ENCODE peak calls at places on chromosome 5, in seven cellular contexts. C is brain microvascular endothelial cell, H is fibroblast of pulmonary artery, O is choroid plexus epithelial cell, M is fibroblast of lung, P is foreskin fibroblast, V is heart left ventricle. U is an unnamed sample.

GRCh38 chr5:168413062-168413461 is 73.2 kb upstream of the RARS1 start:
- DNase-seq in C (no peak), H (no peak), O (no peak), M (no peak), P (no peak), V (no peak), U (no peak)

GRCh38 chr5:107400328-107400727 is 270.4 kb downstream of the EFNA5 start:
- DNase-seq in C (no peak), H (no peak), O (no peak), M (no peak), P (no peak), V (no peak), U (no peak)

GRCh38 chr5:178483620-178484019 is 106.6 kb downstream of the COL23A1 start:
- DNase-seq in C (no peak), H (no peak), O (no peak), M (no peak), P (no peak), V (no peak), U (no peak)

GRCh38 chr5:52392321-52392720 is 395.4 kb upstream of the ITGA1 start:
- DNase-seq in C (no peak), H (no peak), O (no peak), M (no peak), P (no peak), V (no peak), U (no peak)

GRCh38 chr5:82405618-82406199 is 127.6 kb upstream of the RPS23 start:
- DNase-seq in C (peak), H (peak), O (peak), M (peak), P (peak), V (no peak), U (no peak)

GRCh38 chr5:39225405-39226099 is 6.2 kb upstream of the FYB1 start:
- DNase-seq in C (no peak), H (no peak), O (no peak), M (no peak), P (no peak), V (no peak), U (no peak)

GRCh38 chr5:77560677-77561263 is 68.7 kb upstream of the WDR41 start:
- DNase-seq in C (peak), H (peak), O (peak), M (peak), P (peak), V (no peak), U (peak)

GRCh38 chr5:106732624-106733023 is 938.1 kb downstream of the EFNA5 start:
- DNase-seq in C (no peak), H (no peak), O (no peak), M (no peak), P (no peak), V (no peak), U (no peak)

GRCh38 chr5:31733365-31733764 is 94.4 kb downstream of the PDZD2 start:
- DNase-seq in C (no peak), H (no peak), O (no peak), M (no peak), P (no peak), V (no peak), U (no peak)

GRCh38 chr5:42953061-42953460 is 87.1 kb downstream of the ANXA2R start:
- DNase-seq in C (peak), H (peak), O (peak), M (peak), P (no peak), V (no peak), U (no peak)

GRCh38 chr5:6430418-6431028 is 18.1 kb upstream of the UBE2QL1 start:
- DNase-seq in C (no peak), H (no peak), O (no peak), M (no peak), P (no peak), V (peak), U (no peak)

GRCh38 chr5:168649306-168649705 is 70.1 kb upstream of the PANK3 start:
- DNase-seq in C (peak), H (no peak), O (no peak), M (peak), P (no peak), V (no peak), U (no peak)

GRCh38 chr5:89458330-89458656 is 575.3 kb upstream of the MEF2C start:
- DNase-seq in C (no peak), H (no peak), O (no peak), M (no peak), P (no peak), V (no peak), U (no peak)

GRCh38 chr5:126778675-126779403 is 1.9 kb downstream of the LMNB1 start:
- DNase-seq in C (no peak), H (no peak), O (peak), M (peak), P (no peak), V (no peak), U (no peak)

GRCh38 chr5:24177821-24178220 is 467.0 kb downstream of the CDH10 start:
- DNase-seq in C (no peak), H (no peak), O (no peak), M (peak), P (no peak), V (no peak), U (no peak)

GRCh38 chr5:74095871-74096270 is 469.9 kb downstream of the ARHGEF28 start:
- DNase-seq in C (no peak), H (peak), O (peak), M (peak), P (no peak), V (no peak), U (no peak)

GRCh38 chr5:79513519-79514390 is at the start of gene HOMER1:
- DNase-seq in C (peak), H (peak), O (peak), M (peak), P (peak), V (peak), U (no peak)

GRCh38 chr5:73998496-73998895 is 372.5 kb downstream of the ARHGEF28 start:
- DNase-seq in C (peak), H (peak), O (peak), M (peak), P (no peak), V (no peak), U (peak)

GRCh38 chr5:163838738-163839137 is 333.3 kb downstream of the MAT2B start:
- DNase-seq in C (no peak), H (no peak), O (no peak), M (peak), P (no peak), V (no peak), U (no peak)

DNA sequence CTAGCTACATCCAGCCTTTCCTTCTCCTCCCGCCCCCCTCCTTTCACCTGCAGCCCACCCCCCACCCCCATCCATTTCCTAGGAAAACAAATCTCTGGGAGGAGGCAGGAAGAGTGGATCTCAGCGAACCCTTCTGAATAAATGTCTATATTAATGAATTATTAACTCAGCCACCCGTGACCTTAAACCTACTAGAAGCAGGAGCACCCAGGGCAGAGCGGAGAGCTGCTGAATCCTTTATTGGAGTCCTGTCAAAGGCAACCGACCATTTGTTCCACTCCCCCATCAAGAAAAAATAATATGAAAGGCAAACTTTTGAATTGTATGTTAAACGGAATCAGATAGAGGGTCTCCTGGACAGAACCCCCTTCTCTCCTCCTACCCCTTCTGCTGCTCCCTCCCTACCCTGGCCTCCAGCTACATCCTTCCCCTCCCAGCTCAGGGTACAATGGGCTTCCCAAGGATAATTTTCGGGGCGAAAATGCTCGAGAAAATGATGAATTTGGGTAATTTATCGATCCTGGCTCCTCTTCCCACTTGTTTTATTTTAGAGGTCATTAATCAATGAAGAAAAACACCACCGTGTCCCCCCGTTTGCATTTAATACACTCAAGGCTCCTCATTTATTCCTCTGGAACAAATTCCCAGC is 3.3 kb upstream of the PRDM6 start:
- DNase-seq in C (no peak), H (no peak), O (no peak), M (no peak), P (no peak), V (no peak), U (no peak)
- H3K4me3 ChIP-seq in C (no peak), H (no peak), O (no peak), M (no peak), P (no peak), V (no peak), U (no peak)

GRCh38 chr5:4630031-4630430 is 510.1 kb upstream of the ADAMTS16 start:
- DNase-seq in C (no peak), H (no peak), O (no peak), M (no peak), P (no peak), V (no peak), U (no peak)

GRCh38 chr5:4627887-4628286 is 512.2 kb upstream of the ADAMTS16 start:
- DNase-seq in C (no peak), H (no peak), O (no peak), M (no peak), P (no peak), V (no peak), U (no peak)

GRCh38 chr5:4628645-4629385 is 511.3 kb upstream of the ADAMTS16 start:
- DNase-seq in C (no peak), H (no peak), O (no peak), M (no peak), P (no peak), V (no peak), U (no peak)

GRCh38 chr5:4625206-4625896 is 514.8 kb upstream of the ADAMTS16 start:
- DNase-seq in C (no peak), H (no peak), O (no peak), M (no peak), P (no peak), V (no peak), U (no peak)
- TF ChIP-seq CTCF in C (no peak), H (no peak), O (no peak), M (no peak), P (no peak), V (no peak), U (no peak)

GRCh38 chr5:2250365-2250950 is 367.7 kb upstream of the IRX4 start:
- DNase-seq in C (no peak), H (no peak), O (no peak), M (no peak), P (no peak), V (no peak), U (no peak)
- H3K4me3 ChIP-seq in C (no peak), H (no peak), O (no peak), M (no peak), P (no peak), V (no peak), U (no peak)

GRCh38 chr5:142003266-142003800 is 9.5 kb downstream of the GNPDA1 start:
- DNase-seq in C (no peak), H (no peak), O (no peak), M (no peak), P (no peak), V (no peak), U (no peak)

GRCh38 chr5:141997358-141998006 is 15.3 kb downstream of the GNPDA1 start:
- DNase-seq in C (no peak), H (no peak), O (no peak), M (no peak), P (no peak), V (no peak), U (no peak)

GRCh38 chr5:141995656-141996055 is 17.2 kb downstream of the GNPDA1 start:
- DNase-seq in C (no peak), H (no peak), O (no peak), M (no peak), P (no peak), V (no peak), U (no peak)

GRCh38 chr5:142000176-142000575 is 12.7 kb downstream of the GNPDA1 start:
- DNase-seq in C (no peak), H (no peak), O (no peak), M (no peak), P (no peak), V (no peak), U (no peak)

DNA sequence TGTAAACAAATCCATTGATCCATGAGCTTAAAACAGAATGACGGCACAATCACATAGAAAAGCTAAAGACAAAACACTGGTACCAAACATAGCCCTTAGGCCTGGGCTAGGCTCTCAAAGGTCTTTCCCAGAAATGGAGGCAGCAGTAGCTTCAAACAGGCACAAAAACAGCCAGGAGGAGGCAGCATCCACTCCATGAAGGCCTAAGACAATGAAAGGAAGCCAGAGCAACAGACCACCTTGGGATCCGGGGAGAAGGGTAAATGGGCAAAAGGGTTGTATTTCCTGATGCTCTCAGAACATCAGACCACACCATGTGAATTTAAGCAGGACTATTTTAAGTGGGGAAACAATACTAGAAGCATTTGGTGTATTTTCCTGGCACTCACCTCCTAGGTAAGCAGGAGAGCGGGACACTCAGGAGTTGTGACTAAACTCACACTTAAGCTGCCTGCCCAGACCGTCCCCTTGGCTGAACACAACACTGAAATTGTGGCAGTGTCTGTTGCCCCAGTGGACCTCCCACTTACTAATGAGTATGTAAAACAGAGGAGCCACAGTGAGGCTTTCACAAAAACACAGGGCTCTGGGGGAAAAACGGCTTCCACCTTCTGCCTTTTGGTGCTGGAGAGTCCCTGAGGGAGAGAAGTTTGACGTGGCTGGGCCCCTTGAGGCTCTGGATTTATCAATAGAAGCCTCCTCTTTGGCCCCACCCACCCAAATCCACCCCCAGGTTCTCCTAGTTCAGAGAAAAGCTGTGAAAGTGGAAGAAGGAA is 11.9 kb downstream of the GNPDA1 start:
- DNase-seq in C (no peak), H (peak), O (peak), M (no peak), P (no peak), V (no peak), U (no peak)
- TF ChIP-seq CTCF in C (peak), H (peak), O (peak), M (peak), P (peak), V (peak), U (peak)

GRCh38 chr5:56851258-56851941 is 36.1 kb downstream of the MAP3K1 start:
- DNase-seq in C (peak), H (peak), O (peak), M (peak), P (peak), V (no peak), U (no peak)

GRCh38 chr5:56848206-56848605 is 32.9 kb downstream of the MAP3K1 start:
- DNase-seq in C (no peak), H (no peak), O (no peak), M (no peak), P (no peak), V (no peak), U (no peak)

GRCh38 chr5:56852228-56853000 is 37.1 kb downstream of the MAP3K1 start:
- DNase-seq in C (no peak), H (peak), O (peak), M (peak), P (peak), V (no peak), U (no peak)

GRCh38 chr5:56849671-56850070 is 34.3 kb downstream of the MAP3K1 start:
- DNase-seq in C (no peak), H (no peak), O (no peak), M (no peak), P (no peak), V (no peak), U (no peak)

DNA sequence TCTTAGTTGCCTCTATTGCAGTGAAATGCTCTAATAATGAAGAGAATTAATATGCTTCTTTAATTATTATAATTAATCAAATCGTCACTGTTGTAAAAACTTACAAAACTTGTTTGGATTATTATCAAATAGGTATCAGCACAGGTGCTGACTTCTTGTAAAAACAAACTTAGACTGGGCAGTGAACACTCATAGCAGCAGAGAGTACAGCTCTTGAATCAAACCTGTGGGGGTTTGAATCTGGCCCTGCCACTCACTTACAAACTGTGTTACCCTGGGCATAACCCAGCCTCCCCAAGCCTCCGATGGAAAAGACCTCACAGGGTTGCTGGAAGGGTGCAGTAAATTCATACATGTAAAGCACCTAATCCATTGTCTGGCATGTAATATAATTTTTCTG is 35.1 kb downstream of the MAP3K1 start:
- DNase-seq in C (no peak), H (no peak), O (no peak), M (no peak), P (no peak), V (no peak), U (no peak)
- H3K4me3 ChIP-seq in C (no peak), H (no peak), O (no peak), M (no peak), P (no peak), V (no peak), U (no peak)

GRCh38 chr5:663436-664342 is 29.5 kb downstream of the TPPP start:
- DNase-seq in C (no peak), H (no peak), O (no peak), M (no peak), P (no peak), V (no peak), U (peak)
- TF ChIP-seq CTCF in C (peak), H (no peak), O (no peak), M (no peak), P (no peak), V (no peak), U (peak)

DNA sequence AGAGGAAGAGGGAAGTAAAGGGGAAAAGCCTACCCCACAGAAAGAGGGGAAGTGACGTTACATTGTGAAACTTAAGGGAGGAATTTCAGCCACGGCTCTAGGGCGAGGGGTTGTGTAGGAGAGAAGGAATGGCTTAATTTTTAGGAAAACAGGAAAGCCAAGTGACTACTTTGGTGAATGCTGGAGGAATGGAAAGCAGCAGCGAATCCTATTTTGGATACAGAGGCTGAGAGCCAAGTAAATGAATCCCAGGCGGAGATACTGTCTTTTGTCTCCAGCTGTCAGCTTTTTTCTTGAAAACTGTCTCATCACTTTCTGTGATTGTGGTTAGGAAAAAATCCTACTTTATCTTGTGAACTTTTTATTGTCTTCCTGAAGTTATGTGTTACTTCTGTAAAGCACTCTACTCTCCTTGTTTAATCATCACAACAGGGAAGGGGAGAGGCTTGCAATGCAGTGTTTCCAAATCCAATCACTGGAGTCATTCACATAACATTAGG is 188.4 kb downstream of the TSSK1B start:
- DNase-seq in C (peak), H (peak), O (peak), M (peak), P (peak), V (no peak), U (no peak)
- H3K4me3 ChIP-seq in C (no peak), H (peak), O (peak), M (no peak), P (peak), V (peak), U (no peak)

GRCh38 chr5:135207866-135208265 is 173.8 kb upstream of the PITX1 start:
- DNase-seq in C (no peak), H (no peak), O (no peak), M (no peak), P (no peak), V (no peak), U (no peak)

GRCh38 chr5:135210286-135211055 is 176.4 kb upstream of the PITX1 start:
- DNase-seq in C (no peak), H (no peak), O (no peak), M (peak), P (no peak), V (no peak), U (no peak)

GRCh38 chr5:135209495-135209837 is 175.4 kb upstream of the PITX1 start:
- DNase-seq in C (no peak), H (no peak), O (no peak), M (no peak), P (no peak), V (no peak), U (no peak)

GRCh38 chr5:135206862-135207261 is 172.8 kb upstream of the PITX1 start:
- DNase-seq in C (no peak), H (no peak), O (no peak), M (no peak), P (no peak), V (no peak), U (no peak)

DNA sequence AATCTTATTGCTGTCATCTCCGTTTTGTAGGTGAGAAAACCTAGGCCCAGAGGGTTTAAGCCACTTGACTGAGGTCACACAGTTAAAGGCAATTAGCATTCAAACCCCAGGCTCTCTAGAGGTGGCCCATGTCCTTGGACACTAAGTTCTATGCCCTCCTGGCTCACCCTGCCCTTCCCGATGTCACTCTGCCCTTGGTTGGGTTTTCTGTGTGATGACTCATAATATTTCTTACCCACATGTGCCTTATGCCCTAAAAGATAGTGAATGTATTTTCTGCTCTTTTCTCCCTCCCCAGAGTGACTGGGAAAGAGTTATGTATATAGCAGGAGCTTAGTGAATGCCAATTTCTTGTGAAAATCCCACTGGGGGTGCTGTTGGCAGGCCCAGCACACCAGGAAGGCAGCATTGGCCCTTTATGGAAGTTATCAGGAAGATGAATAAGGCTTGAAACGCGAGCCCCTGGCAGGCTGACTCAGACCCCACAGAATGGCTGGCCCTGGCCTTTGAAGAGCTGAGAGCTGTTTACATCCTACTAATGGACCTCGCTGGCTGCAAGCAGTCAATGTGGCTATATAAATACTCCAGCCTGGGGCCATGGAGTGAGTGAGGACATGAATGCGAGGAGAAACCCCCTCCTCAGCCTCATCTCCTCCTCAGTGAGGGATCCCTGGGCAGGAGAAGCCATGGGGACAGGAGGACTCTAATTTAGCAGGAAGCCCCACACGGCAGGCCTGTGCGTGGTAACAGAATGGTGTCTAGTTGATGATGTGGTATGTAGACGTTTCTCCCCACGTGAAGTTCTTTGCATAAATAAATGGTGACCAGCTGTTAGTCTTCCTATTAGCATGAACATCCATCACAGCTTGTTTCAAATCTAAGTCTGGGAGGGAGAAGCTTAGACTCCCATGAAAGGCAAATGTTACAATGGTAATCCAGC is 174.8 kb upstream of the PITX1 start:
- DNase-seq in C (peak), H (peak), O (peak), M (peak), P (peak), V (no peak), U (no peak)
- TF ChIP-seq CTCF in C (peak), H (peak), O (peak), M (no peak), P (peak), V (no peak), U (no peak)

U was measured in LNCaP clone FGC.